ENCODE peak calls at places on chromosomes 3 and 15, in seven cellular contexts. Z is Panc1, H is transverse colon, F is suprapubic skin, C is prostate gland, T is sigmoid colon, B is HepG2. D is an unnamed sample.

GRCh38 chr3:42853739-42854302 is 21.9 kb downstream of the CYP8B1 start:
- DNase-seq in Z (no peak), H (no peak), C (no peak), B (peak; percentile 96), F (peak; percentile 74), T (no peak), D (no peak)

GRCh38 chr15:23467110-23467600 is 20.1 kb upstream of the GOLGA6L2 start:
- DNase-seq in Z (peak; percentile 18), C (no peak), B (peak; percentile 23), T (no peak), H (no peak), F (no peak), D (no peak)

GRCh38 chr15:81182746-81183402 is 13.8 kb upstream of the IL16 start:
- DNase-seq in H (no peak), C (no peak), Z (no peak), F (no peak), T (peak; percentile 70), B (no peak), D (no peak)

GRCh38 chr3:94184781-94185180 is 121.9 kb downstream of the NSUN3 start:
- DNase-seq in F (no peak), Z (no peak), B (no peak), H (no peak), C (no peak), T (no peak), D (no peak)

GRCh38 chr3:58176827-58177489 is 33.8 kb downstream of the DNASE1L3 start:
- DNase-seq in T (no peak), Z (no peak), B (no peak), F (no peak), C (no peak), H (no peak), D (no peak)

GRCh38 chr15:68599560-68600071 is 20.8 kb downstream of the CORO2B start:
- DNase-seq in C (no peak), Z (no peak), F (no peak), H (no peak), B (no peak), T (no peak), D (no peak)

GRCh38 chr3:162938073-162938472 is 1441.5 kb downstream of the OTOL1 start:
- DNase-seq in C (no peak), T (no peak), Z (no peak), B (no peak), H (no peak), F (no peak), D (no peak)

GRCh38 chr15:48250640-48251076 is 44.6 kb downstream of the SLC12A1 start:
- DNase-seq in Z (peak; percentile 56), C (peak; percentile 25), H (peak; percentile 12), F (no peak), B (peak; percentile 25), T (no peak), D (no peak)

GRCh38 chr15:59313703-59314332 is 58.9 kb downstream of the MYO1E start:
- DNase-seq in C (peak; percentile 94), T (peak; percentile 80), Z (no peak), F (no peak), H (peak; percentile 93), B (peak; percentile 9), D (peak; percentile 94)

GRCh38 chr15:38624248-38625214 is 59.9 kb upstream of the RASGRP1 start:
- DNase-seq in Z (no peak), H (no peak), F (no peak), B (no peak), T (no peak), C (no peak), D (no peak)

GRCh38 chr3:195895078-195895899 is 13.1 kb downstream of the TNK2 start:
- DNase-seq in B (peak; percentile 44), Z (no peak), F (no peak), T (peak; percentile 73), H (peak; percentile 65), C (no peak), D (peak; percentile 52)

GRCh38 chr3:11539218-11539617 is 104.5 kb downstream of the VGLL4 start:
- DNase-seq in B (no peak), C (no peak), H (no peak), T (no peak), F (peak; percentile 44), Z (no peak), D (no peak)

GRCh38 chr3:150588027-150588830 is 14.9 kb upstream of the SELENOT start:
- DNase-seq in H (no peak), C (no peak), F (no peak), Z (no peak), T (no peak), B (no peak), D (no peak)

GRCh38 chr3:134407247-134407640 is 33.0 kb upstream of the AMOTL2 start:
- DNase-seq in F (no peak), T (no peak), H (no peak), B (no peak), Z (no peak), C (no peak), D (no peak)

GRCh38 chr3:119769394-119770149 is 12.3 kb upstream of the NR1I2 start:
- DNase-seq in F (no peak), B (no peak), T (no peak), H (peak; percentile 44), C (no peak), Z (no peak), D (no peak)

GRCh38 chr15:55694652-55695150 is 48.3 kb downstream of the PRTG start:
- DNase-seq in H (no peak), Z (no peak), F (no peak), T (no peak), B (no peak), C (peak; percentile 4), D (no peak)

DNA sequence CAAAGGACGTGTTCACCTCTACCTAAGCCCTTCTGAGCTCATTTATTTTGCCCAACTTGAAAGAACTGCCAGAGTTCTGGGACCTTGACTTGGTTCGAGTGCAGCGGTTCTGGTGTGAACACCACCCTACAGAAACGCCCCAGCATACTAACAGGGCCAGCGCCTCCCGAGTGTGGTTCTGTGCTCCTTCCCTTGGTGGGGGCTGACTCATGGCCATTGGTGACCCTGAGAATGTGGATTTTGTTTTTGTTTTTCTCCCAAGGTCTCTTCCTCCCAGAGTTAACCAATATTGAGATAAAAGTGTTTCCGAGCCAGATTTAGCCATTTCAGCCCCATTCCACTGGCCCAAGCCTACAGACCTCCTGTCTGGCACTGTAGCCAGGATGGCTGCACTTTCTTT is 27.9 kb downstream of the SEMA7A start:
- DNase-seq in H (no peak), T (no peak), C (no peak), Z (no peak), B (no peak), F (no peak), D (no peak)
- H3K27me3 ChIP-seq in H (peaks cover 10% of the 10 kb centered on the region), T (no peaks in the 10 kb centered on the region), C (peaks cover 3% of the 10 kb centered on the region), Z (no peaks in the 10 kb centered on the region), B (peaks cover 35% of the 10 kb centered on the region), F (no peaks in the 10 kb centered on the region), D (peaks cover 44% of the 10 kb centered on the region)

DNA sequence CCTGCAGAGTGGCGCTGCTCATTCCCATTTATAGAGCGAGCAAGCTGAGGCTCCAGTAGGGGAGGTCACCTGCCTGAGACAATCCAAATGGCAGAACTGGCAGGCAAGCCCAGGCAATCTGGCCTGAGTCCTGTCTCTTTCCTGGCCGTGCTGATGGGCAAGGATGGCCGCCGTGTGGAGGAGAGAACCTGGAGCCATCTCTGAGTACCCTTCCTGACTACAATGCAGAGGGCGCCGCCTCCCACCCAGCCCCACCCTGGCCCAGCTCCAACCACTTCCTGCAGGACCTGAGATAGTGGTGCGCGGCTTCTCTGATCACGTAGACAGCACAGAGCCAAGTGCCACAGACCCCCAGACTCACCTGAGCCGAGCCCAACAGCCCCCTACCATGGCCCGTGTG is 7.0 kb downstream of the TLR9 start:
- DNase-seq in T (no peak), H (peak; percentile 40), C (no peak), B (no peak), F (no peak), Z (no peak), D (no peak)
- H3K36me3 ChIP-seq in T (peaks cover 22% of the 10 kb centered on the region), H (peaks cover 17% of the 10 kb centered on the region), C (peaks cover 5% of the 10 kb centered on the region), B (peaks cover 6% of the 10 kb centered on the region), F (peaks cover 22% of the 10 kb centered on the region), Z (no peaks in the 10 kb centered on the region), D (peaks cover 23% of the 10 kb centered on the region)

GRCh38 chr3:179234244-179234643 is 16.7 kb downstream of the KCNMB3 start:
- DNase-seq in B (no peak), T (no peak), H (no peak), Z (no peak), C (no peak), F (no peak), D (no peak)

GRCh38 chr3:179233043-179233442 is 17.9 kb downstream of the KCNMB3 start:
- DNase-seq in T (no peak), B (no peak), F (no peak), Z (no peak), H (no peak), C (no peak), D (no peak)

GRCh38 chr3:179236676-179237301 is 14.1 kb downstream of the KCNMB3 start:
- DNase-seq in C (no peak), H (no peak), Z (no peak), T (no peak), B (no peak), F (no peak), D (no peak)
- TF ChIP-seq POLR2AphosphoS5 in C (no peak), H (no peak), Z (no peak), T (no peak), B (no peak), F (no peak), D (no peak)

GRCh38 chr3:27714692-27715453 is 7.2 kb downstream of the EOMES start:
- DNase-seq in H (peak; percentile 68), Z (no peak), T (no peak), F (no peak), C (no peak), B (peak; percentile 18), D (peak; percentile 58)

GRCh38 chr3:27713435-27713880 is 8.7 kb downstream of the EOMES start:
- DNase-seq in Z (no peak), B (no peak), T (no peak), F (no peak), C (no peak), H (no peak), D (no peak)

GRCh38 chr3:27713066-27713400 is 9.1 kb downstream of the EOMES start:
- DNase-seq in H (no peak), F (no peak), T (no peak), C (no peak), B (no peak), Z (no peak), D (no peak)

GRCh38 chr3:27714101-27714526 is 8.0 kb downstream of the EOMES start:
- DNase-seq in H (no peak), B (no peak), Z (no peak), F (no peak), C (no peak), T (no peak), D (no peak)

GRCh38 chr3:27712136-27713065 is 9.7 kb downstream of the EOMES start:
- DNase-seq in T (peak; percentile 88), C (peak; percentile 66), Z (no peak), F (no peak), H (peak; percentile 77), B (peak; percentile 55), D (peak; percentile 76)
- H3K27me3 ChIP-seq in T (peaks cover 31% of the 10 kb centered on the region), C (no peaks in the 10 kb centered on the region), Z (no peaks in the 10 kb centered on the region), F (peaks cover 40% of the 10 kb centered on the region), H (peaks cover 84% of the 10 kb centered on the region), B (peaks cover 51% of the 10 kb centered on the region), D (peaks cover 44% of the 10 kb centered on the region)

GRCh38 chr3:123571264-123571972 is 13.4 kb downstream of the HACD2 start:
- DNase-seq in C (no peak), T (no peak), F (no peak), H (no peak), B (no peak), Z (no peak), D (no peak)
- H3K36me3 ChIP-seq in C (no peaks in the 10 kb centered on the region), T (peaks cover 2% of the 10 kb centered on the region), F (peaks cover 5% of the 10 kb centered on the region), H (peaks cover 10% of the 10 kb centered on the region), B (peaks cover 8% of the 10 kb centered on the region), Z (peaks cover 21% of the 10 kb centered on the region), D (no peaks in the 10 kb centered on the region)

D was measured in stomach.